ENCODE peak calls at places on chromosomes 13 and 19, in six cellular contexts. O, S, Q, J, X and R are unnamed samples.

GRCh38 chr19:17725422-17726078 is 6.3 kb downstream of the MAP1S start:
- DNase-seq in J (no peak), Q (no peak), S (no peak), X (no peak), O (no peak), R (no peak)

GRCh38 chr13:94674609-94675348 is 37.6 kb downstream of the SOX21 start:
- DNase-seq in J (no peak), S (peak; percentile 45), O (peak; percentile 38), Q (peak; percentile 74), X (peak; percentile 40), R (peak; percentile 66)

GRCh38 chr13:49587311-49587847 is 2.0 kb upstream of the RCBTB1 start:
- DNase-seq in J (no peak), X (no peak), S (no peak), O (no peak), Q (no peak), R (peak; percentile 29)

GRCh38 chr19:34096020-34096915 is 76.0 kb upstream of the LSM14A start:
- DNase-seq in Q (peak; percentile 58), O (no peak), X (no peak), J (no peak), S (peak; percentile 63), R (peak; percentile 77)

GRCh38 chr19:13859361-13859880 is 17.5 kb upstream of the NANOS3 start:
- DNase-seq in X (no peak), S (no peak), Q (no peak), J (no peak), O (no peak), R (peak; percentile 54)

GRCh38 chr13:32811297-32811800 is 204.9 kb upstream of the KL start:
- DNase-seq in J (no peak), S (no peak), O (no peak), Q (no peak), X (no peak), R (no peak)

GRCh38 chr19:3415695-3416094 is 49.3 kb downstream of the NFIC start:
- DNase-seq in O (no peak), J (no peak), Q (no peak), X (no peak), S (no peak), R (no peak)

GRCh38 chr19:51091126-51091525 is 8.4 kb upstream of the KLK14 start:
- DNase-seq in O (no peak), S (no peak), Q (no peak), X (no peak), J (no peak), R (peak; percentile 21)

GRCh38 chr19:11381535-11382369 is 2.4 kb downstream of the EPOR start:
- DNase-seq in Q (no peak), O (peak; percentile 89), J (peak; percentile 59), X (peak; percentile 79), S (peak; percentile 84), R (peak; percentile 97)

GRCh38 chr19:4707956-4708650 is 15.5 kb downstream of the DPP9 start:
- DNase-seq in X (no peak), O (no peak), Q (no peak), J (no peak), S (no peak), R (no peak)

GRCh38 chr13:109568273-109568900 is 218.0 kb downstream of the IRS2 start:
- DNase-seq in S (no peak), J (no peak), O (no peak), X (no peak), Q (no peak), R (no peak)

GRCh38 chr19:4352701-4353121 is 9.3 kb downstream of the MPND start:
- DNase-seq in O (peak; percentile 60), J (no peak), S (peak; percentile 56), Q (no peak), X (peak; percentile 43), R (peak; percentile 66)

GRCh38 chr13:95264225-95264624 is 37.0 kb downstream of the ABCC4 start:
- DNase-seq in J (no peak), Q (no peak), X (no peak), O (no peak), S (no peak), R (no peak)

GRCh38 chr13:112448621-112449544 is 72.7 kb downstream of the SPACA7 start:
- DNase-seq in X (no peak), O (no peak), S (no peak), Q (no peak), J (no peak), R (no peak)

GRCh38 chr13:99655351-99656091 is 154.2 kb downstream of the TM9SF2 start:
- DNase-seq in S (no peak), J (no peak), O (peak; percentile 15), X (peak; percentile 6), Q (no peak), R (peak; percentile 95)

GRCh38 chr13:49681837-49682236 is 9.4 kb downstream of the EBPL start:
- DNase-seq in Q (peak; percentile 21), S (no peak), J (no peak), X (no peak), O (no peak), R (no peak)

GRCh38 chr13:110637747-110638146 is 22.4 kb downstream of the NAXD start:
- DNase-seq in O (no peak), S (no peak), J (no peak), Q (no peak), X (no peak), R (no peak)

GRCh38 chr19:1856698-1857603 is 6.4 kb downstream of the KLF16 start:
- DNase-seq in O (peak; percentile 62), J (no peak), Q (peak; percentile 75), S (peak; percentile 79), X (no peak), R (peak; percentile 84)

GRCh38 chr13:112893570-112894422 is 75.2 kb upstream of the MCF2L start:
- DNase-seq in S (peak; percentile 61), O (peak; percentile 35), J (no peak), X (no peak), Q (no peak), R (peak; percentile 37)

GRCh38 chr13:34137200-34137599 is 319.3 kb downstream of the RFC3 start:
- DNase-seq in Q (no peak), S (no peak), J (no peak), O (no peak), X (no peak), R (no peak)

GRCh38 chr13:29605860-29606526 is 10.5 kb upstream of the SLC7A1 start:
- DNase-seq in X (no peak), S (no peak), O (no peak), Q (no peak), J (no peak), R (no peak)

GRCh38 chr19:35484637-35485036 is 5.6 kb downstream of the KRTDAP start:
- DNase-seq in J (no peak), S (no peak), O (no peak), X (no peak), Q (no peak), R (no peak)

GRCh38 chr19:16222806-16223205 is 25.1 kb downstream of the AP1M1 start:
- DNase-seq in X (no peak), S (no peak), O (no peak), Q (no peak), J (no peak), R (no peak)

GRCh38 chr19:45768644-45769053 is 403 bp downstream of the SIX5 start:
- DNase-seq in J (no peak), Q (no peak), S (peak; percentile 36), X (no peak), O (no peak), R (peak; percentile 68)

GRCh38 chr19:19742773-19743172 is 9.9 kb upstream of the ZNF14 start:
- DNase-seq in Q (no peak), J (no peak), S (no peak), X (no peak), O (no peak), R (no peak)

GRCh38 chr13:111977184-111977516 is 89.8 kb upstream of the SOX1 start:
- DNase-seq in S (no peak), Q (no peak), X (no peak), J (no peak), O (no peak), R (no peak)

GRCh38 chr19:4515732-4516131 is 2.6 kb downstream of the PLIN4 start:
- DNase-seq in S (no peak), J (no peak), Q (no peak), X (no peak), O (no peak), R (no peak)

GRCh38 chr13:100520936-100521765 is 67.4 kb downstream of the GGACT start:
- DNase-seq in Q (no peak), X (no peak), O (no peak), J (no peak), S (no peak), R (no peak)

GRCh38 chr13:52127783-52128702 is 830 bp downstream of the NEK5 start:
- DNase-seq in X (peak; percentile 38), O (peak; percentile 42), S (peak; percentile 79), J (no peak), Q (peak; percentile 75), R (peak; percentile 78)

GRCh38 chr13:34863360-34864135 is 78.5 kb upstream of the NBEA start:
- DNase-seq in O (no peak), Q (no peak), S (peak; percentile 35), X (no peak), J (no peak), R (peak; percentile 51)

GRCh38 chr13:30394798-30395191 is 27.5 kb upstream of the UBE2L5 start:
- DNase-seq in O (peak; percentile 16), J (no peak), S (no peak), Q (no peak), X (no peak), R (no peak)